ENCODE peak calls at places on chromosome 3, in nine cellular contexts. One of them, this sample, is unnamed.

GRCh38 chr3:184371570-184372018 is 6.4 kb downstream of the THPO start:
- DNase-seq in ureter: peak
- DNase-seq in central memory CD4-positive, alpha-beta T cell: peak
- DNase-seq in fibroblast of gingiva: peak
- DNase-seq in islet precursor cell: peak
- DNase-seq in NCI-H774: peak
- DNase-seq in HEK293T: peak
- DNase-seq in activated CD8-positive, alpha-beta T cell treated with anti-CD3 and anti-CD28 coated beads, Interleukin-2, amount 10 ng/mL, durations not matched to agents 7 days and 5 days: peak
- DNase-seq in BJ: peak
- DNase-seq in this sample: peak

GRCh38 chr3:125644036-125645025 is 49.0 kb upstream of the OSBPL11 start:
- DNase-seq in ureter: no peak
- DNase-seq in central memory CD4-positive, alpha-beta T cell: no peak
- DNase-seq in fibroblast of gingiva: peak
- DNase-seq in islet precursor cell: no peak
- DNase-seq in NCI-H774: no peak
- DNase-seq in HEK293T: no peak
- DNase-seq in activated CD8-positive, alpha-beta T cell treated with anti-CD3 and anti-CD28 coated beads, Interleukin-2, amount 10 ng/mL, durations not matched to agents 7 days and 5 days: no peak
- DNase-seq in BJ: no peak
- DNase-seq in this sample: no peak

GRCh38 chr3:168959731-168960130 is 703.8 kb downstream of the MECOM start:
- DNase-seq in ureter: no peak
- DNase-seq in central memory CD4-positive, alpha-beta T cell: no peak
- DNase-seq in fibroblast of gingiva: no peak
- DNase-seq in islet precursor cell: no peak
- DNase-seq in NCI-H774: no peak
- DNase-seq in HEK293T: no peak
- DNase-seq in activated CD8-positive, alpha-beta T cell treated with anti-CD3 and anti-CD28 coated beads, Interleukin-2, amount 10 ng/mL, durations not matched to agents 7 days and 5 days: no peak
- DNase-seq in BJ: no peak
- DNase-seq in this sample: no peak

GRCh38 chr3:173688216-173688842 is 290.8 kb downstream of the NLGN1 start:
- DNase-seq in ureter: no peak
- DNase-seq in central memory CD4-positive, alpha-beta T cell: no peak
- DNase-seq in fibroblast of gingiva: no peak
- DNase-seq in islet precursor cell: no peak
- DNase-seq in NCI-H774: no peak
- DNase-seq in HEK293T: no peak
- DNase-seq in activated CD8-positive, alpha-beta T cell treated with anti-CD3 and anti-CD28 coated beads, Interleukin-2, amount 10 ng/mL, durations not matched to agents 7 days and 5 days: no peak
- DNase-seq in BJ: no peak
- DNase-seq in this sample: no peak

GRCh38 chr3:52891164-52891563 is 6.2 kb downstream of the STIMATE start:
- DNase-seq in ureter: no peak
- DNase-seq in central memory CD4-positive, alpha-beta T cell: no peak
- DNase-seq in fibroblast of gingiva: no peak
- DNase-seq in islet precursor cell: peak
- DNase-seq in NCI-H774: no peak
- DNase-seq in HEK293T: no peak
- DNase-seq in activated CD8-positive, alpha-beta T cell treated with anti-CD3 and anti-CD28 coated beads, Interleukin-2, amount 10 ng/mL, durations not matched to agents 7 days and 5 days: peak
- DNase-seq in BJ: no peak
- DNase-seq in this sample: no peak

GRCh38 chr3:57017481-57017880 is 43.0 kb upstream of the SPATA12 start:
- DNase-seq in ureter: no peak
- DNase-seq in central memory CD4-positive, alpha-beta T cell: no peak
- DNase-seq in fibroblast of gingiva: peak
- DNase-seq in islet precursor cell: peak
- DNase-seq in NCI-H774: no peak
- DNase-seq in HEK293T: no peak
- DNase-seq in activated CD8-positive, alpha-beta T cell treated with anti-CD3 and anti-CD28 coated beads, Interleukin-2, amount 10 ng/mL, durations not matched to agents 7 days and 5 days: no peak
- DNase-seq in BJ: no peak
- DNase-seq in this sample: no peak

GRCh38 chr3:113276581-113277080 is 65.3 kb downstream of the BOC start:
- DNase-seq in ureter: no peak
- DNase-seq in central memory CD4-positive, alpha-beta T cell: no peak
- DNase-seq in fibroblast of gingiva: no peak
- DNase-seq in islet precursor cell: peak
- DNase-seq in NCI-H774: no peak
- DNase-seq in HEK293T: no peak
- DNase-seq in activated CD8-positive, alpha-beta T cell treated with anti-CD3 and anti-CD28 coated beads, Interleukin-2, amount 10 ng/mL, durations not matched to agents 7 days and 5 days: no peak
- DNase-seq in BJ: no peak
- DNase-seq in this sample: no peak

GRCh38 chr3:105166893-105167292 is 199.8 kb upstream of the ALCAM start:
- DNase-seq in ureter: no peak
- DNase-seq in central memory CD4-positive, alpha-beta T cell: no peak
- DNase-seq in fibroblast of gingiva: peak
- DNase-seq in islet precursor cell: no peak
- DNase-seq in NCI-H774: no peak
- DNase-seq in HEK293T: no peak
- DNase-seq in activated CD8-positive, alpha-beta T cell treated with anti-CD3 and anti-CD28 coated beads, Interleukin-2, amount 10 ng/mL, durations not matched to agents 7 days and 5 days: no peak
- DNase-seq in BJ: peak
- DNase-seq in this sample: no peak

GRCh38 chr3:143751643-143752178 is 96.6 kb downstream of the SLC9A9 start:
- DNase-seq in ureter: no peak
- DNase-seq in central memory CD4-positive, alpha-beta T cell: peak
- DNase-seq in fibroblast of gingiva: no peak
- DNase-seq in islet precursor cell: no peak
- DNase-seq in NCI-H774: no peak
- DNase-seq in HEK293T: no peak
- DNase-seq in activated CD8-positive, alpha-beta T cell treated with anti-CD3 and anti-CD28 coated beads, Interleukin-2, amount 10 ng/mL, durations not matched to agents 7 days and 5 days: peak
- DNase-seq in BJ: no peak
- DNase-seq in this sample: peak

GRCh38 chr3:58342676-58343075 is 10.0 kb downstream of the PXK start:
- DNase-seq in ureter: no peak
- DNase-seq in central memory CD4-positive, alpha-beta T cell: no peak
- DNase-seq in fibroblast of gingiva: no peak
- DNase-seq in islet precursor cell: no peak
- DNase-seq in NCI-H774: no peak
- DNase-seq in HEK293T: no peak
- DNase-seq in activated CD8-positive, alpha-beta T cell treated with anti-CD3 and anti-CD28 coated beads, Interleukin-2, amount 10 ng/mL, durations not matched to agents 7 days and 5 days: no peak
- DNase-seq in BJ: no peak
- DNase-seq in this sample: no peak

GRCh38 chr3:64488938-64489337 is 198.9 kb downstream of the ADAMTS9 start:
- DNase-seq in ureter: no peak
- DNase-seq in central memory CD4-positive, alpha-beta T cell: no peak
- DNase-seq in fibroblast of gingiva: no peak
- DNase-seq in islet precursor cell: no peak
- DNase-seq in NCI-H774: no peak
- DNase-seq in HEK293T: no peak
- DNase-seq in activated CD8-positive, alpha-beta T cell treated with anti-CD3 and anti-CD28 coated beads, Interleukin-2, amount 10 ng/mL, durations not matched to agents 7 days and 5 days: no peak
- DNase-seq in BJ: no peak
- DNase-seq in this sample: no peak

GRCh38 chr3:69143605-69144004 is 21.2 kb upstream of the LMOD3 start:
- DNase-seq in ureter: no peak
- DNase-seq in central memory CD4-positive, alpha-beta T cell: no peak
- DNase-seq in fibroblast of gingiva: peak
- DNase-seq in islet precursor cell: no peak
- DNase-seq in NCI-H774: no peak
- DNase-seq in HEK293T: peak
- DNase-seq in activated CD8-positive, alpha-beta T cell treated with anti-CD3 and anti-CD28 coated beads, Interleukin-2, amount 10 ng/mL, durations not matched to agents 7 days and 5 days: no peak
- DNase-seq in BJ: no peak
- DNase-seq in this sample: no peak

GRCh38 chr3:62161306-62161705 is 212.0 kb downstream of the FEZF2 start:
- DNase-seq in ureter: no peak
- DNase-seq in central memory CD4-positive, alpha-beta T cell: no peak
- DNase-seq in fibroblast of gingiva: peak
- DNase-seq in islet precursor cell: no peak
- DNase-seq in NCI-H774: no peak
- DNase-seq in HEK293T: no peak
- DNase-seq in activated CD8-positive, alpha-beta T cell treated with anti-CD3 and anti-CD28 coated beads, Interleukin-2, amount 10 ng/mL, durations not matched to agents 7 days and 5 days: no peak
- DNase-seq in BJ: no peak
- DNase-seq in this sample: no peak

GRCh38 chr3:160106905-160107861 is 118.0 kb upstream of the C3orf80 start:
- DNase-seq in ureter: no peak
- DNase-seq in central memory CD4-positive, alpha-beta T cell: no peak
- DNase-seq in fibroblast of gingiva: no peak
- DNase-seq in islet precursor cell: peak
- DNase-seq in NCI-H774: no peak
- DNase-seq in HEK293T: no peak
- DNase-seq in activated CD8-positive, alpha-beta T cell treated with anti-CD3 and anti-CD28 coated beads, Interleukin-2, amount 10 ng/mL, durations not matched to agents 7 days and 5 days: no peak
- DNase-seq in BJ: no peak
- DNase-seq in this sample: no peak

GRCh38 chr3:51836606-51837005 is 24.8 kb upstream of the IQCF2 start:
- DNase-seq in ureter: no peak
- DNase-seq in central memory CD4-positive, alpha-beta T cell: no peak
- DNase-seq in fibroblast of gingiva: no peak
- DNase-seq in islet precursor cell: no peak
- DNase-seq in NCI-H774: no peak
- DNase-seq in HEK293T: no peak
- DNase-seq in activated CD8-positive, alpha-beta T cell treated with anti-CD3 and anti-CD28 coated beads, Interleukin-2, amount 10 ng/mL, durations not matched to agents 7 days and 5 days: no peak
- DNase-seq in BJ: no peak
- DNase-seq in this sample: no peak

GRCh38 chr3:111884411-111885018 is 25.4 kb downstream of the PHLDB2 start:
- DNase-seq in ureter: no peak
- DNase-seq in central memory CD4-positive, alpha-beta T cell: no peak
- DNase-seq in fibroblast of gingiva: no peak
- DNase-seq in islet precursor cell: no peak
- DNase-seq in NCI-H774: no peak
- DNase-seq in HEK293T: no peak
- DNase-seq in activated CD8-positive, alpha-beta T cell treated with anti-CD3 and anti-CD28 coated beads, Interleukin-2, amount 10 ng/mL, durations not matched to agents 7 days and 5 days: no peak
- DNase-seq in BJ: no peak
- DNase-seq in this sample: no peak

GRCh38 chr3:111768571-111769100 is 90.4 kb upstream of the PHLDB2 start:
- DNase-seq in ureter: no peak
- DNase-seq in central memory CD4-positive, alpha-beta T cell: no peak
- DNase-seq in fibroblast of gingiva: peak
- DNase-seq in islet precursor cell: peak
- DNase-seq in NCI-H774: no peak
- DNase-seq in HEK293T: no peak
- DNase-seq in activated CD8-positive, alpha-beta T cell treated with anti-CD3 and anti-CD28 coated beads, Interleukin-2, amount 10 ng/mL, durations not matched to agents 7 days and 5 days: no peak
- DNase-seq in BJ: peak
- DNase-seq in this sample: no peak

GRCh38 chr3:172159962-172160538 is 120.7 kb downstream of the FNDC3B start:
- DNase-seq in ureter: peak
- DNase-seq in central memory CD4-positive, alpha-beta T cell: no peak
- DNase-seq in fibroblast of gingiva: peak
- DNase-seq in islet precursor cell: no peak
- DNase-seq in NCI-H774: no peak
- DNase-seq in HEK293T: no peak
- DNase-seq in activated CD8-positive, alpha-beta T cell treated with anti-CD3 and anti-CD28 coated beads, Interleukin-2, amount 10 ng/mL, durations not matched to agents 7 days and 5 days: no peak
- DNase-seq in BJ: no peak
- DNase-seq in this sample: no peak

GRCh38 chr3:48685603-48686511 is at the start of gene NCKIPSD:
- DNase-seq in ureter: peak
- DNase-seq in central memory CD4-positive, alpha-beta T cell: peak
- DNase-seq in fibroblast of gingiva: peak
- DNase-seq in islet precursor cell: peak
- DNase-seq in NCI-H774: peak
- DNase-seq in HEK293T: peak
- DNase-seq in activated CD8-positive, alpha-beta T cell treated with anti-CD3 and anti-CD28 coated beads, Interleukin-2, amount 10 ng/mL, durations not matched to agents 7 days and 5 days: peak
- DNase-seq in BJ: no peak
- DNase-seq in this sample: peak

GRCh38 chr3:55708921-55709320 is 221.8 kb upstream of the WNT5A start:
- DNase-seq in ureter: no peak
- DNase-seq in central memory CD4-positive, alpha-beta T cell: no peak
- DNase-seq in fibroblast of gingiva: no peak
- DNase-seq in islet precursor cell: no peak
- DNase-seq in NCI-H774: no peak
- DNase-seq in HEK293T: no peak
- DNase-seq in activated CD8-positive, alpha-beta T cell treated with anti-CD3 and anti-CD28 coated beads, Interleukin-2, amount 10 ng/mL, durations not matched to agents 7 days and 5 days: no peak
- DNase-seq in BJ: no peak
- DNase-seq in this sample: no peak

GRCh38 chr3:96813820-96814580 is 394 bp upstream of the EPHA6 start:
- DNase-seq in ureter: peak
- DNase-seq in central memory CD4-positive, alpha-beta T cell: no peak
- DNase-seq in fibroblast of gingiva: peak
- DNase-seq in islet precursor cell: peak
- DNase-seq in NCI-H774: peak
- DNase-seq in HEK293T: peak
- DNase-seq in activated CD8-positive, alpha-beta T cell treated with anti-CD3 and anti-CD28 coated beads, Interleukin-2, amount 10 ng/mL, durations not matched to agents 7 days and 5 days: peak
- DNase-seq in BJ: no peak
- DNase-seq in this sample: no peak

GRCh38 chr3:190101320-190102117 is 19.2 kb downstream of the P3H2 start:
- DNase-seq in ureter: no peak
- DNase-seq in central memory CD4-positive, alpha-beta T cell: no peak
- DNase-seq in fibroblast of gingiva: peak
- DNase-seq in islet precursor cell: no peak
- DNase-seq in NCI-H774: no peak
- DNase-seq in HEK293T: no peak
- DNase-seq in activated CD8-positive, alpha-beta T cell treated with anti-CD3 and anti-CD28 coated beads, Interleukin-2, amount 10 ng/mL, durations not matched to agents 7 days and 5 days: no peak
- DNase-seq in BJ: no peak
- DNase-seq in this sample: no peak

GRCh38 chr3:129793947-129794318 is 99.6 kb downstream of the TMCC1 start:
- DNase-seq in ureter: no peak
- DNase-seq in central memory CD4-positive, alpha-beta T cell: no peak
- DNase-seq in fibroblast of gingiva: no peak
- DNase-seq in islet precursor cell: no peak
- DNase-seq in NCI-H774: no peak
- DNase-seq in HEK293T: no peak
- DNase-seq in activated CD8-positive, alpha-beta T cell treated with anti-CD3 and anti-CD28 coated beads, Interleukin-2, amount 10 ng/mL, durations not matched to agents 7 days and 5 days: no peak
- DNase-seq in BJ: no peak
- DNase-seq in this sample: no peak

GRCh38 chr3:101091489-101091888 is 98.3 kb upstream of the ABI3BP start:
- DNase-seq in ureter: no peak
- DNase-seq in central memory CD4-positive, alpha-beta T cell: no peak
- DNase-seq in fibroblast of gingiva: no peak
- DNase-seq in islet precursor cell: no peak
- DNase-seq in NCI-H774: no peak
- DNase-seq in HEK293T: no peak
- DNase-seq in activated CD8-positive, alpha-beta T cell treated with anti-CD3 and anti-CD28 coated beads, Interleukin-2, amount 10 ng/mL, durations not matched to agents 7 days and 5 days: no peak
- DNase-seq in BJ: no peak
- DNase-seq in this sample: no peak

GRCh38 chr3:73431136-73431933 is 193.4 kb downstream of the PDZRN3 start:
- DNase-seq in ureter: no peak
- DNase-seq in central memory CD4-positive, alpha-beta T cell: no peak
- DNase-seq in fibroblast of gingiva: no peak
- DNase-seq in islet precursor cell: no peak
- DNase-seq in NCI-H774: no peak
- DNase-seq in HEK293T: no peak
- DNase-seq in activated CD8-positive, alpha-beta T cell treated with anti-CD3 and anti-CD28 coated beads, Interleukin-2, amount 10 ng/mL, durations not matched to agents 7 days and 5 days: no peak
- DNase-seq in BJ: no peak
- DNase-seq in this sample: no peak

GRCh38 chr3:47057212-47057671 is 77.8 kb downstream of the NBEAL2 start:
- DNase-seq in ureter: no peak
- DNase-seq in central memory CD4-positive, alpha-beta T cell: peak
- DNase-seq in fibroblast of gingiva: no peak
- DNase-seq in islet precursor cell: no peak
- DNase-seq in NCI-H774: no peak
- DNase-seq in HEK293T: no peak
- DNase-seq in activated CD8-positive, alpha-beta T cell treated with anti-CD3 and anti-CD28 coated beads, Interleukin-2, amount 10 ng/mL, durations not matched to agents 7 days and 5 days: peak
- DNase-seq in BJ: no peak
- DNase-seq in this sample: peak

GRCh38 chr3:191154827-191155226 is 44.2 kb upstream of the OSTN start:
- DNase-seq in ureter: no peak
- DNase-seq in central memory CD4-positive, alpha-beta T cell: no peak
- DNase-seq in fibroblast of gingiva: no peak
- DNase-seq in islet precursor cell: no peak
- DNase-seq in NCI-H774: no peak
- DNase-seq in HEK293T: no peak
- DNase-seq in activated CD8-positive, alpha-beta T cell treated with anti-CD3 and anti-CD28 coated beads, Interleukin-2, amount 10 ng/mL, durations not matched to agents 7 days and 5 days: no peak
- DNase-seq in BJ: no peak
- DNase-seq in this sample: no peak

GRCh38 chr3:96538186-96538585 is 276.2 kb upstream of the EPHA6 start:
- DNase-seq in ureter: no peak
- DNase-seq in central memory CD4-positive, alpha-beta T cell: no peak
- DNase-seq in fibroblast of gingiva: no peak
- DNase-seq in islet precursor cell: peak
- DNase-seq in NCI-H774: no peak
- DNase-seq in HEK293T: no peak
- DNase-seq in activated CD8-positive, alpha-beta T cell treated with anti-CD3 and anti-CD28 coated beads, Interleukin-2, amount 10 ng/mL, durations not matched to agents 7 days and 5 days: no peak
- DNase-seq in BJ: no peak
- DNase-seq in this sample: no peak

GRCh38 chr3:59510576-59510975 is 460.8 kb upstream of the CFAP20DC start:
- DNase-seq in ureter: no peak
- DNase-seq in central memory CD4-positive, alpha-beta T cell: no peak
- DNase-seq in fibroblast of gingiva: peak
- DNase-seq in islet precursor cell: no peak
- DNase-seq in NCI-H774: no peak
- DNase-seq in HEK293T: no peak
- DNase-seq in activated CD8-positive, alpha-beta T cell treated with anti-CD3 and anti-CD28 coated beads, Interleukin-2, amount 10 ng/mL, durations not matched to agents 7 days and 5 days: no peak
- DNase-seq in BJ: no peak
- DNase-seq in this sample: no peak

GRCh38 chr3:13879946-13880810 is at the start of gene WNT7A:
- DNase-seq in ureter: no peak
- DNase-seq in central memory CD4-positive, alpha-beta T cell: peak
- DNase-seq in fibroblast of gingiva: no peak
- DNase-seq in islet precursor cell: peak
- DNase-seq in NCI-H774: no peak
- DNase-seq in HEK293T: peak
- DNase-seq in activated CD8-positive, alpha-beta T cell treated with anti-CD3 and anti-CD28 coated beads, Interleukin-2, amount 10 ng/mL, durations not matched to agents 7 days and 5 days: peak
- DNase-seq in BJ: no peak
- DNase-seq in this sample: peak

GRCh38 chr3:42403737-42404136 is 6.7 kb downstream of the LYZL4 start:
- DNase-seq in ureter: no peak
- DNase-seq in central memory CD4-positive, alpha-beta T cell: no peak
- DNase-seq in fibroblast of gingiva: no peak
- DNase-seq in islet precursor cell: no peak
- DNase-seq in NCI-H774: no peak
- DNase-seq in HEK293T: no peak
- DNase-seq in activated CD8-positive, alpha-beta T cell treated with anti-CD3 and anti-CD28 coated beads, Interleukin-2, amount 10 ng/mL, durations not matched to agents 7 days and 5 days: no peak
- DNase-seq in BJ: no peak
- DNase-seq in this sample: no peak

This sample was measured in activated gamma-delta T cell treated with Interleukin-2 at 50 U/mL for 16 hours.